ENCODE peak calls at places on chromosome 11, in six cellular contexts. A is Peyer's patch, E is BE2C, T is A549, V is suprapubic skin, R is heart left ventricle. W is an unnamed sample.

GRCh38 chr11:35322321-35322979 is 96.9 kb downstream of the SLC1A2 start:
- DNase-seq in E (no peak), R (no peak), A (no peak), T (no peak), V (no peak), W (no peak)

GRCh38 chr11:71244116-71244815 is 8.1 kb downstream of the SHANK2 start:
- DNase-seq in A (no peak), R (no peak), T (no peak), V (peak; percentile 24), E (no peak), W (no peak)

GRCh38 chr11:12225046-12225739 is 114.8 kb downstream of the MICAL2 start:
- DNase-seq in A (no peak), R (no peak), E (no peak), V (no peak), T (no peak), W (no peak)

GRCh38 chr11:96337541-96338530 is 5.2 kb downstream of the MAML2 start:
- DNase-seq in E (no peak), R (no peak), T (no peak), A (peak; percentile 62), V (no peak), W (no peak)

GRCh38 chr11:12321217-12321937 is 56.0 kb upstream of the PARVA start:
- DNase-seq in E (no peak), T (no peak), R (no peak), A (no peak), V (no peak), W (no peak)

GRCh38 chr11:69482322-69482721 is 859 bp downstream of the LINC01488 start:
- DNase-seq in V (no peak), E (no peak), A (no peak), T (no peak), R (no peak), W (no peak)

GRCh38 chr11:95638501-95638900 is 151.1 kb downstream of the FAM76B start:
- DNase-seq in T (no peak), R (no peak), E (no peak), A (no peak), V (no peak), W (no peak)

GRCh38 chr11:45102810-45103621 is 43.4 kb upstream of the PRDM11 start:
- DNase-seq in T (peak; percentile 74), V (no peak), E (peak; percentile 51), A (peak; percentile 61), R (peak; percentile 58), W (no peak)

GRCh38 chr11:65476632-65477270 is 22.1 kb upstream of the MALAT1 start:
- DNase-seq in T (no peak), E (no peak), V (no peak), R (no peak), A (no peak), W (no peak)

GRCh38 chr11:123683616-123684170 is 29.3 kb upstream of the SCN3B start:
- DNase-seq in R (no peak), T (no peak), A (no peak), V (no peak), E (peak; percentile 33), W (no peak)

GRCh38 chr11:72802822-72803221 is 9.0 kb upstream of the STARD10 start:
- DNase-seq in T (no peak), E (no peak), V (no peak), A (no peak), R (no peak), W (no peak)

GRCh38 chr11:130190371-130190881 is 30.8 kb downstream of the ST14 start:
- DNase-seq in T (no peak), E (no peak), R (no peak), A (no peak), V (no peak), W (no peak)

GRCh38 chr11:47392546-47393162 is 14.3 kb upstream of the SPI1 start:
- DNase-seq in A (no peak), E (no peak), R (no peak), V (peak; percentile 69), T (no peak), W (no peak)

GRCh38 chr11:2553886-2554285 is 109.1 kb downstream of the KCNQ1 start:
- DNase-seq in R (no peak), V (peak; percentile 33), A (no peak), E (no peak), T (no peak), W (peak; percentile 5)

GRCh38 chr11:76445122-76446084 is 585 bp downstream of the EMSY start:
- DNase-seq in T (peak; percentile 87), A (peak; percentile 56), V (peak; percentile 87), E (peak; percentile 86), R (peak; percentile 86), W (peak; percentile 57)
- TF ChIP-seq CTCF in T (no peak), A (no peak), V (no peak), E (peak; percentile 24), R (no peak), W (no peak)

DNA sequence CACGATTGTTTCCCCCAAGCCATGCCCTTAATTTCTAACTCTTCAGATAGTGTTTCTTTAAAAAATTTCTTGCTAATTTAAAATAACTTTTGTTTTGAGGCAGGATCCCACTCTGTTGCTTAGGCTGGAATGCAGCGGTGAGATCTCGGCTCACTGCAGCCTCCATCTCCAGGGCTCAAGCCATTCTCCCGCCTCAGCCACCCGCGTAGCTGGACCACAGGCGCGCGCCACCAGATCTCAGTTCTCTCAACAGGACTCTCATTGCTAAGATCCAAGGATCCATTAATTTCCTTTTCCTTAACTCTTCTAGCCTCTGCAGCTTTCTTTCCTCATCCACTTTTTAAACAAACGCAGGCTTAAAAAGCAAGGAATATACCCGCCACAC is 323 bp upstream of the MED17 start:
- DNase-seq in V (no peak), R (peak; percentile 38), A (no peak), T (no peak), E (no peak), W (no peak)
- TF ChIP-seq CTCF in V (no peak), R (no peak), A (no peak), T (no peak), E (peak; percentile 37), W (no peak)

GRCh38 chr11:104328514-104328912 is 164.6 kb upstream of the PDGFD start:
- DNase-seq in A (no peak), R (no peak), V (no peak), E (peak; percentile 28), T (no peak), W (no peak)

GRCh38 chr11:104329043-104329442 is 165.1 kb upstream of the PDGFD start:
- DNase-seq in E (no peak), R (no peak), V (no peak), A (no peak), T (no peak), W (no peak)

GRCh38 chr11:104333977-104334376 is 170.0 kb upstream of the PDGFD start:
- DNase-seq in A (no peak), R (no peak), T (no peak), V (no peak), E (peak; percentile 53), W (no peak)

GRCh38 chr11:104327864-104328513 is 164.0 kb upstream of the PDGFD start:
- DNase-seq in A (no peak), T (no peak), E (peak; percentile 67), V (no peak), R (no peak), W (no peak)

DNA sequence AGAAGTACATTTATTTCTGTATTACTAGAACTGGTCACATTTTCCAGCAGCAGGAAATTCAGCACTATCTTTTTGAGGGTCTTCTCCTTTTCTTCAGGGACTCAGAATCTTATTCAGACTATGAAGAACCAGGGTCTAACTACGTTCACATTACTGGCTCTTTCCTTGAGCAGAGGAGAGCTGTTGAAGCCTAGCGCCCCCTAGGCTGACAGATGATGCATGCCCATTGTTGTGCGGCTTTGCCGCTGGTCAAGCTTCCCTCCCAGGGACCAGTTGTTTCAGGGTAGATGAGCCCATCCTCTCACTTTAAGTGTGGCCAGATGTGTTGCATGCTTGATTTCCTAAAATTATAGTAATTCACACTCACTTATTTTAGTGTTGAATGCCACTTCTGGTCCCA is 168.2 kb upstream of the PDGFD start:
- DNase-seq in E (peak; percentile 49), T (no peak), V (no peak), A (no peak), R (no peak), W (no peak)
- TF ChIP-seq CTCF in E (peak; percentile 77), T (no peak), V (no peak), A (peak; percentile 34), R (no peak), W (peak; percentile 23)

DNA sequence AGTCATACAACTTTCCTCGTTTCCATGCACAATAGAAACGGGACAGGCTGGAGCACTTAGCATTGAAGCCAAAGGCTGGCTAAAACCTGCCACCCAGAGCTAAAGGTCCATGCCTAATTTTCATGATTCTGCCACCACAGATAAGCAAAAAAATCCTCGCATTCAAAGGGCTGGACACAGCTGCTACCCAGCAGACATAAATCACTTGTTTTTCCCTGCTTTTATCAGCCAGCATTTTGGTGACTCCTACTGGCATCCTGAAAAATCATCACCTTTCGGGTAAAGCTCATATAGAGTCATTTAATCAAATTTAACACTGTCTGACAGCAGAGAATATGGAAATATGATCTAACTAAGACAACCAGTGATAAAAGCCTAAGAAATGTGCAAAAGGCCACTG is 37.9 kb downstream of the ALG9 start:
- DNase-seq in A (no peak), T (no peak), V (no peak), E (peak; percentile 14), R (no peak), W (no peak)
- TF ChIP-seq CTCF in A (no peak), T (no peak), V (no peak), E (peak; percentile 56), R (no peak), W (no peak)

GRCh38 chr11:67213251-67213650 is 53.0 kb upstream of the GRK2 start:
- DNase-seq in V (no peak), A (no peak), T (no peak), E (no peak), R (no peak), W (peak; percentile 55)
- TF ChIP-seq CTCF in V (no peak), A (no peak), T (no peak), E (no peak), R (no peak), W (no peak)

GRCh38 chr11:10500263-10500601 is 40.8 kb downstream of the RNF141 start:
- DNase-seq in T (no peak), E (no peak), V (no peak), R (no peak), A (no peak), W (no peak)
- TF ChIP-seq CTCF in T (no peak), E (no peak), V (no peak), R (no peak), A (no peak), W (no peak)

DNA sequence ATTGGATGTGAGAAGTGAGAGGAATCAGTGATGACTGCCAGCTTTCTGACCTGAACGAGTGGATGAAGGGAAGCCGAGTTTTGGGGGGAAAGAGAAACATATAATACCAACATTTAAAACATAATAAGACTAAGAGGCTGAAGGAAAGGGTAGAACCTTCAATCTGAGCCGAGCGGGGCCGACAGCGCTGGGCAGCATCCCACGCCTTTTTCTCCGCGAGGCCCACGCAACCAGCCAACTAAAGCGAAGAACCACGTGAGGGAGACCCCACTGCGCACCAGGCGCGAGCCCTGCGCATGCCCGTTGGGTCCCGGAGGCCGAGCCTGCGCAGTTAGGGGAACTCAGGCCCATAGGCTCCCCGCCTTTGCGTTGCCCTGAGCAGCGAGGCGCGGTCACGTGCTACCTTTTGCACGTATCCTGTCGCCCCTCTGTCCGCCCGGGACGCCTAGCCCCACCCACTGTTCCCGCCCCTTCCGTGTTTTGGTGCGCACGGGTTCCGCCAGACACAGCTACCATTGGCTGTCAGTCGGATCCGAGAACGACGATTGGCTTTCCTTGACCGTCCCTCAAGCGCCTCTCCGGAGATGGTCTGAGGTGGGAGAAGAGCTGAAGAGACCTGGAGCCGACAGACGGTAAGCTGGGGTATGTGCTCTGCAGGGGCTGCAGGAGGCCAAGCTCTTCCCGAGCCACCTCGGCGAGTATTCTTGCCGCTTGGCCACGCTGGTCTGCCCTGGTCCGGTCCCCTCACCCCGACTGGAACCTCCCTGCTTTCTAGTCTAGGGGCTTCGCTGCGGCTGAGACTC is at the start of gene HINFP:
- DNase-seq in A (peak; percentile 99), T (peak; percentile 91), R (peak; percentile 100), E (peak; percentile 100), V (peak; percentile 100), W (peak; percentile 100)
- TF ChIP-seq CTCF in A (no peak), T (no peak), R (no peak), E (no peak), V (no peak), W (no peak)